ENCODE peak calls at places on chromosomes 11 and 22, in nine cellular contexts. I is IMR-90; H is small intestine; X is substantia nigra; Y is AG08395; Z is activated CD4-positive, alpha-beta T cell treated with anti-CD3 and anti-CD28 coated beads, Interleukin-2, amount 50 U/mL, for 48 hours; M is stimulated activated naive B cell treated with anti-CD40 and anti-IgM and Interleukin-4, amounts not matched to agents 10 μg/mL and 1 μg/mL and 100 μg/mL, for 72 hours; J is ovary; L is hippocampal formation. G is an unnamed sample.

GRCh38 chr22:50016308-50016987 is 3.9 kb upstream of the IL17REL start:
- DNase-seq in Y (no peak), M (no peak), J (peak), L (no peak), Z (no peak), X (no peak), I (no peak), H (no peak), G (no peak)

GRCh38 chr11:16410479-16410878 is 54.1 kb upstream of the SOX6 start:
- DNase-seq in M (no peak), J (no peak), Z (no peak), Y (no peak), I (no peak), H (no peak), X (no peak), L (no peak), G (no peak)

GRCh38 chr11:29484548-29484947 is 532.3 kb downstream of the KCNA4 start:
- DNase-seq in Y (no peak), X (no peak), M (no peak), L (no peak), Z (no peak), H (no peak), J (no peak), I (no peak), G (no peak)

GRCh38 chr11:76248210-76248609 is 41.9 kb upstream of the WNT11 start:
- DNase-seq in Y (no peak), L (no peak), I (no peak), M (no peak), X (no peak), J (no peak), Z (peak), H (peak), G (peak)

GRCh38 chr22:50267591-50268390 is 2.4 kb downstream of the MAPK11 start:
- DNase-seq in I (peak), Z (peak), Y (peak), M (no peak), L (no peak), X (no peak), H (peak), J (peak), G (no peak)

GRCh38 chr22:38869663-38870062 is 2.4 kb downstream of the CBX6 start:
- DNase-seq in H (no peak), Y (no peak), X (no peak), Z (no peak), J (no peak), I (no peak), M (no peak), L (no peak), G (no peak)

GRCh38 chr22:39724390-39724789 is 153.8 kb downstream of the CACNA1I start:
- DNase-seq in M (no peak), X (no peak), J (no peak), Y (no peak), Z (no peak), L (no peak), I (no peak), H (no peak), G (no peak)

GRCh38 chr11:17395554-17395961 is 7.1 kb upstream of the KCNJ11 start:
- DNase-seq in J (no peak), I (no peak), Z (no peak), Y (no peak), L (no peak), H (no peak), X (no peak), M (no peak), G (no peak)

GRCh38 chr11:60169264-60169915 is 13.5 kb downstream of the MS4A6A start:
- DNase-seq in I (no peak), L (no peak), M (no peak), J (no peak), Z (no peak), Y (no peak), X (no peak), H (peak), G (peak)

GRCh38 chr11:100978942-100979341 is 150.7 kb downstream of the PGR start:
- DNase-seq in J (no peak), Z (no peak), I (no peak), L (no peak), Y (no peak), M (no peak), H (no peak), X (no peak), G (no peak)

GRCh38 chr22:36447634-36448033 is 33.8 kb downstream of the TXN2 start:
- DNase-seq in Y (no peak), I (no peak), L (no peak), M (no peak), J (no peak), Z (no peak), X (no peak), H (no peak), G (no peak)

GRCh38 chr22:20550851-20551744 is 43.7 kb downstream of the MED15 start:
- DNase-seq in Z (peak), L (peak), J (peak), Y (peak), H (no peak), I (peak), X (peak), M (peak), G (peak)

GRCh38 chr11:43987384-43988039 is 45.1 kb downstream of the C11orf96 start:
- DNase-seq in I (peak), Z (no peak), X (peak), H (peak), L (peak), J (peak), Y (peak), M (no peak), G (peak)

GRCh38 chr11:116637766-116638165 is 135.0 kb downstream of the BUD13 start:
- DNase-seq in X (no peak), L (no peak), M (no peak), J (no peak), I (no peak), Z (no peak), H (no peak), Y (no peak), G (no peak)

G was measured in mesenchymal stem cell.